ENCODE peak calls at places on chromosomes 13 and 19, in six cellular contexts. F is H1, V is SK-N-SH, I is HepG2, Z is GM12891, Y is K562. M is an unnamed sample.
A peak's percentile ranks its signal among the peaks of the same experiment; 100 is the strongest.

GRCh38 chr19:29364224-29364726 is 151.3 kb upstream of the UQCRFS1 start:
- DNase-seq in F (no peak), I (no peak), Y (no peak), V (no peak), Z (no peak), M (no peak)

GRCh38 chr13:43783820-43784219 is 3.0 kb downstream of the ENOX1 start:
- DNase-seq in I (no peak), Y (no peak), Z (no peak), V (peak; percentile 56), F (no peak), M (no peak)

GRCh38 chr13:90352763-90353162 is 994.7 kb upstream of the MIR17HG start:
- DNase-seq in V (no peak), I (no peak), Y (no peak), Z (no peak), F (no peak), M (no peak)

GRCh38 chr13:111112196-111112595 is 2.9 kb upstream of the ARHGEF7 start:
- DNase-seq in Y (no peak), F (no peak), I (no peak), Z (no peak), V (no peak), M (no peak)

GRCh38 chr13:31242935-31243334 is 43.2 kb downstream of the B3GLCT start:
- DNase-seq in Y (no peak), Z (no peak), V (no peak), I (no peak), F (no peak), M (no peak)

GRCh38 chr13:110773480-110773879 is 60.0 kb downstream of the ING1 start:
- DNase-seq in I (no peak), V (no peak), Y (no peak), Z (no peak), F (no peak), M (no peak)

GRCh38 chr19:42282036-42282762 is 13.1 kb downstream of the CIC start:
- DNase-seq in Z (no peak), I (no peak), F (no peak), V (no peak), Y (no peak), M (no peak)

GRCh38 chr19:31421856-31422255 is 72.6 kb upstream of the TSHZ3 start:
- DNase-seq in Z (no peak), V (no peak), Y (no peak), F (no peak), I (no peak), M (no peak)

GRCh38 chr19:18289471-18290066 is 8.1 kb upstream of the JUND start:
- DNase-seq in I (no peak), Y (no peak), V (no peak), F (no peak), Z (no peak), M (no peak)

GRCh38 chr19:44626067-44626624 is 12.8 kb downstream of the IGSF23 start:
- DNase-seq in Z (no peak), V (no peak), F (no peak), I (peak; percentile 89), Y (no peak), M (no peak)

GRCh38 chr13:107421951-107422350 is 793.4 kb downstream of the LIG4 start:
- DNase-seq in F (no peak), I (no peak), Z (no peak), Y (no peak), V (no peak), M (no peak)

GRCh38 chr19:46840157-46840942 is 10.3 kb downstream of the AP2S1 start:
- DNase-seq in Y (peak; percentile 60), F (no peak), Z (peak; percentile 54), I (peak; percentile 63), V (peak; percentile 83), M (peak; percentile 51)

GRCh38 chr13:80871481-80871880 is 530.6 kb upstream of the SPRY2 start:
- DNase-seq in F (no peak), V (no peak), I (no peak), Y (no peak), Z (no peak), M (no peak)

GRCh38 chr19:3556978-3557460 is 367 bp downstream of the MFSD12 start:
- DNase-seq in Z (no peak), V (peak; percentile 74), Y (peak; percentile 75), F (no peak), I (no peak), M (no peak)

GRCh38 chr13:48946163-48946562 is 29.5 kb upstream of the FNDC3A start:
- DNase-seq in F (no peak), I (no peak), V (no peak), Y (no peak), Z (no peak), M (no peak)

GRCh38 chr19:40411958-40412499 is 1.1 kb downstream of the PRX start:
- DNase-seq in Z (no peak), V (peak; percentile 11), I (no peak), F (no peak), Y (peak; percentile 52), M (no peak)

GRCh38 chr13:67351915-67352314 is 121.8 kb upstream of the PCDH9 start:
- DNase-seq in V (no peak), Z (no peak), Y (no peak), F (no peak), I (no peak), M (no peak)

GRCh38 chr19:54186934-54187381 is 2.4 kb downstream of the MBOAT7 start:
- DNase-seq in Z (no peak), I (no peak), F (no peak), V (no peak), Y (peak; percentile 39), M (no peak)
- TF ChIP-seq POLR2AphosphoS5 in Z (no peak), I (no peak), F (no peak), V (no peak), Y (no peak), M (no peak)

DNA sequence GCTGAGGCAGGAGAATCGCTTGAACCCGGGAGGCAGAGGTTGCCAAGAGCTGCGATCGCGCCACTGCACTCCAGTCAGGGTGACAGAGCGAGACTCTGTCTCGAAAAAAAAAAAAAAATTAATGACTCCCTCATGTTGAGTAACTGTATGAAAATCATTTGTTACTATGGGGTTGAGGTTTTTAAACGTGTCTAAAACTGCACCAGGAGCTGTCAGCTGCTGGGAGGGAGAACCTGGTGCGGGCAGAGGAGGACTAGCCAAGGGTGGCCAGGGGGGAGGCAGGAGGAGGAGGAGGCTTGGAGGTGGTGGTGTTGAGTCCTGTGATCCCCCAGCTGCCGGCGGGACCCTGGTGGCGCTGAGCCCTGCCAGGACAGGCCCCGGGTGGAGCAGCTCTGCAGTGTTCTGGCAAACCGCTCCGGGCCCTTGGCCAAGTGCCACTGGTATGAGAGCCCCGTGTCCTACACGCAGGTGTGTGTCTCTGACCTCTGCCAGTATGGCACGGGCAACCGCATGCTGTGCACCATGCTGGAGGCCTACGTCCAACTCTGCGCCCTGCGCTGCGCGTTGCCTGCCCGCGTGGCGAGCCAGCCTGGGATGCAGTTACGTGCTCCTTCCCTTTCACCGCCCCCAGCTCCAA is 17.1 kb upstream of the FXYD3 start:
- DNase-seq in Y (no peak), F (no peak), Z (no peak), I (no peak), V (no peak), M (no peak)
- TF ChIP-seq TAF1 in Y (no peak), F (no peak), Z (no peak), I (no peak), V (no peak), M (no peak)

GRCh38 chr19:12939292-12939606 is 840 bp downstream of the CALR start:
- DNase-seq in Z (no peak), I (no peak), F (no peak), V (no peak), Y (no peak), M (no peak)
- TF ChIP-seq POLR2AphosphoS5 in Z (no peak), I (no peak), F (no peak), V (peak; percentile 2), Y (peak; percentile 4), M (peak; percentile 67)

DNA sequence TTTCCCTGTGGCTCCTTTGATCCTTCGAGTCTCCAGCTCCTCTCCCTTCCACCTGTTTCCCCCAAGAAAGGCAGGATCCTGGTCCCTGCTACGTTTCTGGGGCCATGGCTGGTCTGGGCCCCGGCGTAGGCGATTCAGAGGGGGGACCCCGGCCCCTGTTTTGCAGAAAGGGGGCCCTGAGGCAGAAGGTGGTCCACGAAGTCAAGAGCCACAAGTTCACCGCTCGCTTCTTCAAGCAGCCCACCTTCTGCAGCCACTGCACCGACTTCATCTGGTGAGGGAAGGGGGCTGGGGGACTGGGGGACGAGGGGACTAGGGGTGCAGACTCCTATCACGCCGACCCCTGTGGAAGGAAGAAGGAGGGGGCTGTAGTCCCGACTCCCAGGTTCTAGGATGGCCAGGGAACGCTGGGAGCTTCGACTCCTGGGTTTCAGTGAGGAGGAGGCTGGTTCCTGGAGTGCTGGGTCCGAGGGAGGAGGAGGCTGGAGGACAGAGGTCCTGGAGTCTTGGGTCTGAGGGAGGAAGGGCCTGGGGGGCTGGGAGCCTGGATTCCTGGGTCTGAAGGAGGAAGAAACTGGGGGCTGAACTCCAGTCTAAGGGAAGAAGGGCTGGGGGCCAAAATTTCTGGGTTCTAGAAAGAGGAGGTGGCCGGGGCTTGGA is 524 bp downstream of the PRKCG start:
- DNase-seq in Y (no peak), V (no peak), F (no peak), Z (no peak), I (no peak), M (no peak)
- TF ChIP-seq TAF1 in Y (no peak), V (no peak), F (no peak), Z (no peak), I (no peak), M (no peak)

GRCh38 chr13:30145709-30146367 is 161.5 kb downstream of the KATNAL1 start:
- DNase-seq in V (no peak), Z (no peak), Y (no peak), I (no peak), F (no peak), M (no peak)

GRCh38 chr13:30141773-30142501 is 165.4 kb downstream of the KATNAL1 start:
- DNase-seq in F (no peak), Y (no peak), I (no peak), Z (no peak), V (no peak), M (no peak)

GRCh38 chr13:30140973-30141372 is 166.4 kb downstream of the KATNAL1 start:
- DNase-seq in Y (no peak), V (no peak), I (no peak), F (no peak), Z (no peak), M (no peak)

GRCh38 chr13:30143671-30144400 is 163.5 kb downstream of the KATNAL1 start:
- DNase-seq in Y (no peak), Z (no peak), F (no peak), I (no peak), V (no peak), M (no peak)

DNA sequence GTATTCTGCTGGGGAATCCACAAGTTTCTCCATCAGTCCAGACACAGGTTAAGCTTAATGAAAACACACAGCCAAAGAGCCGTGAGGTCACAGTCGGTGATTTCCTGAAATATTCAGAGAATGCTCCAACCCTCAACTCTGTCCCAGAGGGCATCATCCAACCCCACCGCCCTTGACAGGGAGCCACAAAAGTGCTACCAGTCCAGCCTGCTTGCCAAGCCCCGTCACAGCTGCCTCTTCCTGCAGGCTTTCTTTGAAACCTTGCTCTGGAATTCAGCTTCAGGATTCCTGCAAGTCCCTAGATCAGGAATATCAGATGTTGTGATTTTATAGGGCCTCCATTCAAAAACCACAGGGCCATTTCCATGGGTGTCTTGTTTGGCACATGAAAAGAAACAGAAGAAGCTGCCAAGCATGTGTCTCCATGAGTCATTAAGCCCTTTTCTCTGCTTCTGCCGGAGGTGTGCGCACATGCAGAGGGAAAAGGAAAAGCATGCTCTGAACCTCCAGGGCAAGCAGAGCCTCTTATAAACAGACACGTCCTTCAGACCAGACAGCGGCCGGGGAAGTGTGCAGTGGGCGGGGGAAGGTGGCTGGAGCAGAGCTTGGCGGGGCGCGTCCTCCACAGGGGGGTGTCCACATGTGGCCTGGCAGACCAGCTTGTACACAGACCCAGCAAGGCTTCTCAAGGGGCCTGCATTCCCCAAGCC is 164.7 kb downstream of the KATNAL1 start:
- DNase-seq in F (no peak), I (peak; percentile 6), Y (no peak), V (peak; percentile 75), Z (no peak), M (no peak)
- TF ChIP-seq POLR2AphosphoS5 in F (no peak), I (no peak), Y (no peak), V (peak; percentile 49), Z (no peak), M (no peak)

GRCh38 chr13:85985791-85986190 is 186.6 kb upstream of the SLITRK6 start:
- DNase-seq in F (no peak), V (no peak), Y (no peak), I (no peak), Z (no peak), M (no peak)
- TF ChIP-seq TAF1 in F (no peak), V (no peak), Y (no peak), I (no peak), Z (no peak), M (no peak)

M was measured in GM12892.